ENCODE peak calls at places on chromosomes 3 and 15, in seven cellular contexts. Q is K562, M is A549, T is ovary, J is stomach, Y is pancreas, S is Panc1. X is an unnamed sample.

GRCh38 chr3:128201158-128201755 is 48.0 kb downstream of the EEFSEC start:
- DNase-seq in Q (no peak), M (no peak), T (no peak), J (no peak), Y (no peak), S (no peak), X (no peak)

GRCh38 chr3:13112521-13113345 is 39.5 kb upstream of the IQSEC1 start:
- DNase-seq in Q (no peak), M (no peak), T (no peak), J (no peak), Y (no peak), S (no peak), X (no peak)

GRCh38 chr15:56261854-56262509 is 18.3 kb upstream of the RFX7 start:
- DNase-seq in Q (no peak), M (peak; percentile 59), T (no peak), J (peak; percentile 51), Y (no peak), S (no peak), X (peak; percentile 63)

GRCh38 chr3:111570404-111571030 is 24.6 kb downstream of the ZBED2 start:
- DNase-seq in Q (no peak), M (no peak), T (no peak), J (no peak), Y (no peak), S (no peak), X (no peak)

GRCh38 chr3:192907784-192908183 is 9.9 kb downstream of the MB21D2 start:
- DNase-seq in Q (no peak), M (no peak), T (no peak), J (no peak), Y (no peak), S (no peak), X (no peak)

GRCh38 chr3:15525790-15526189 is 4.3 kb upstream of the COLQ start:
- DNase-seq in Q (no peak), M (no peak), T (no peak), J (no peak), Y (no peak), S (no peak), X (no peak)

GRCh38 chr3:197942956-197943556 is 6.9 kb upstream of the RPL35A start:
- DNase-seq in Q (peak; percentile 45), M (peak; percentile 47), T (no peak), J (no peak), Y (no peak), S (no peak), X (no peak)

GRCh38 chr3:31300802-31301443 is 231.8 kb upstream of the STT3B start:
- DNase-seq in Q (no peak), M (no peak), T (no peak), J (no peak), Y (no peak), S (no peak), X (no peak)

GRCh38 chr3:53134631-53135232 is 4.5 kb upstream of the RFT1 start:
- DNase-seq in Q (peak; percentile 41), M (peak; percentile 74), T (peak; percentile 34), J (peak; percentile 94), Y (peak; percentile 90), S (no peak), X (peak; percentile 91)

GRCh38 chr3:187165144-187165543 is 25.8 kb upstream of the RPL39L start:
- DNase-seq in Q (peak; percentile 53), M (peak; percentile 53), T (peak; percentile 19), J (no peak), Y (no peak), S (peak; percentile 25), X (no peak)

GRCh38 chr3:127383656-127384179 is 95.9 kb upstream of the PRR20G start:
- DNase-seq in Q (no peak), M (no peak), T (no peak), J (peak; percentile 14), Y (no peak), S (no peak), X (no peak)

GRCh38 chr3:82133070-82133606 is 371.7 kb upstream of the GBE1 start:
- DNase-seq in Q (peak; percentile 34), M (peak; percentile 65), T (peak; percentile 62), J (peak; percentile 67), Y (peak; percentile 32), S (peak; percentile 20), X (peak; percentile 38)

GRCh38 chr3:115254492-115255196 is 107.6 kb upstream of the ZBTB20 start:
- DNase-seq in Q (no peak), M (no peak), T (no peak), J (no peak), Y (no peak), S (no peak), X (peak; percentile 35)

GRCh38 chr3:123597561-123597960 is 12.7 kb upstream of the HACD2 start:
- DNase-seq in Q (no peak), M (no peak), T (no peak), J (no peak), Y (no peak), S (no peak), X (no peak)

GRCh38 chr3:28215407-28215806 is 26.0 kb upstream of the CMC1 start:
- DNase-seq in Q (no peak), M (no peak), T (no peak), J (no peak), Y (no peak), S (no peak), X (no peak)

GRCh38 chr3:102454101-102454625 is 19.3 kb downstream of the ZPLD1 start:
- DNase-seq in Q (no peak), M (no peak), T (no peak), J (no peak), Y (no peak), S (no peak), X (no peak)

GRCh38 chr3:165607221-165607620 is 230.0 kb downstream of the BCHE start:
- DNase-seq in Q (no peak), M (no peak), T (no peak), J (no peak), Y (no peak), S (no peak), X (no peak)

GRCh38 chr3:124034809-124035152 is 42.9 kb upstream of the ROPN1 start:
- DNase-seq in Q (no peak), M (no peak), T (no peak), J (no peak), Y (no peak), S (no peak), X (no peak)

GRCh38 chr3:194365978-194366490 is 3.5 kb downstream of the LRRC15 start:
- DNase-seq in Q (no peak), M (no peak), T (no peak), J (no peak), Y (no peak), S (no peak), X (no peak)

GRCh38 chr15:57223887-57224286 is 152.4 kb upstream of the CGNL1 start:
- DNase-seq in Q (no peak), M (no peak), T (no peak), J (no peak), Y (no peak), S (no peak), X (no peak)

GRCh38 chr3:196055683-196056270 is 26.1 kb downstream of the TFRC start:
- DNase-seq in Q (no peak), M (peak; percentile 8), T (peak; percentile 48), J (no peak), Y (no peak), S (no peak), X (no peak)

GRCh38 chr3:169848741-169849140 is 21.0 kb downstream of the LRRC31 start:
- DNase-seq in Q (no peak), M (no peak), T (no peak), J (no peak), Y (no peak), S (no peak), X (no peak)

GRCh38 chr3:125651246-125651645 is 55.9 kb upstream of the OSBPL11 start:
- DNase-seq in Q (no peak), M (peak; percentile 26), T (no peak), J (no peak), Y (no peak), S (no peak), X (no peak)

DNA sequence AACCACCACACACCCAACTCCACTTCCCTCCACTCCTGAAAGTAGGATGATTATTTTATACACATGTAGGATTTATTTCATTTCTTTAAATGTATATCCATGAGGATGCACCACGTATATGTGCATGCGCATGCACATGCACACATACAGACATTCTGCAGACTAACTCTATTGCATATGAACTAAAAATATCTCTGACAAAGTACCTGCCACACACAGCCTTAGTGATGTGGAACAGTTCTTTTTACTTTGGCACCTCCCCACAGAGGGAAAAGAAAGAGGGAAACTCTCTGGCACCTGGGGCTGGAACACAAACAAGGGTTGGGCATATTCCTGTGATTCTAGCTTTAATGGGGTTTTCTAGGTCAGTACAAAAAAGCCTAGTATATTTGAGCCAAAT is 138.2 kb downstream of the CLASP2 start:
- DNase-seq in Q (no peak), M (no peak), T (no peak), J (no peak), Y (no peak), S (no peak), X (no peak)
- H3K4me1 ChIP-seq in Q (no peaks in the 10 kb centered on the region), M (peaks cover 58% of the 10 kb centered on the region), T (no peaks in the 10 kb centered on the region), J (peaks cover 21% of the 10 kb centered on the region), Y (no peaks in the 10 kb centered on the region), S (peaks cover 15% of the 10 kb centered on the region), X (no peaks in the 10 kb centered on the region)

DNA sequence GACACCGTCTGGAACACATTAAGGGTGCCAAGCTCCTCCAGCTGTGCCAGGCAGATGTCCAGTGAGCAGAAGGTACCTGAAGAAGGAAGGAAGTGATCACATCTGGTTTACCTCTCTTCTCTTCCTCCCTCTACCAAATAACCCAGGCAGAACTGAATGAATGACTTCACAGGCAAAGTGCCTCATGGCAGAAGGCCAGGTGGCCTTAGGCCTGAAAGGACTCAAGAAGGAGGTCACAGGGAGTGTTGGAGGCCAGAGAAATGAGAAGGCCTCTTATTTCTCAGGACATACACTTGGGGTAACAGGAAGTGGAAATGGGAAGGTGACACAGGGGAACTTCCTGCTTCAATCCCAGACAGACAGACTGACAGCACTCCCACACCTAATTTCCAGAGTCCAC is 17.4 kb upstream of the SIN3A start:
- DNase-seq in Q (no peak), M (no peak), T (no peak), J (no peak), Y (no peak), S (no peak), X (no peak)
- TF ChIP-seq CTCF in Q (no peak), M (no peak), T (no peak), J (no peak), Y (no peak), S (no peak), X (no peak)

DNA sequence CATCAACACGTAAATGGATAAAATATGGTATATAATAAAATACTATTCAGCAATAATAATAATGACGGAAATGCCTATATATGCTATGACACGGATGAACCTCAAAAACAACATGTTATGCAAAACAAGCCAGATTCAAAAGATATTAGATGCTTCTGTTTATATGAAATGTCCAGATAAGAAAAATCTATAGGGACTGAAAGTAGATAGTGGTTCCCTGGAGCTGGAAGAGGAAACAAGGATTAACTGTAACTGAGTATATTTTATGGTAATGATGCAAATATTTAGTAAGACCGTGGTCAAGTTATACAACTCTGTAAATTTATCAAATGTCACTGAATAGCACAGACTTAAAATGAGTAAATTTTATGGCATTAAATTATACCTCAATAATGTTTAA is 25.8 kb upstream of the WDR49 start:
- DNase-seq in Q (no peak), M (no peak), T (no peak), J (no peak), Y (no peak), S (no peak), X (no peak)
- H3K4me3 ChIP-seq in Q (no peak overlapping the region), M (no peak overlapping the region), T (no peak overlapping the region), J (no peak overlapping the region), Y (no peak overlapping the region), S (no peak overlapping the region), X (no peak overlapping the region)

DNA sequence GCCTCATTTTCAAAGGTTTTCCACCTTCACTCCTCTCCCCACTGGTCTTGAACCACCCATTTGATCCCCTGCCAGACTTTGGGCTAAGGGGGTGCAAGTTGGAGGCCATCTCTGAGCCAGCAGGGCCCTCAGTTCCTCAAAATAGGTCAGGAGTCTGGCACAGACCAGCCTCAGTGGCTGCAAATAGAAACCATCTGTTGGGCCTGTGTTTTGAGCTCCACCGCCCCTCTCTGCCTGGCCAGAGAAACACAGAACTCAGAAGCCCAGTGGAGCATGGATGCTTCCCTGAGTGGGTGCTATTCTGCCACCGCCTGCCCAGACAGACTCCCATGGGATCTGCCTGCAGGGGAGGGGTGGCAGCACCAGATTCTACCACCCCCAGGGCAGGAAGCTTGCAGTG is 56.3 kb downstream of the CORO2B start:
- DNase-seq in Q (no peak), M (no peak), T (peak; percentile 56), J (no peak), Y (no peak), S (no peak), X (no peak)
- H3K4me1 ChIP-seq in Q (no peaks in the 10 kb centered on the region), M (no peaks in the 10 kb centered on the region), T (peaks cover 56% of the 10 kb centered on the region), J (peaks cover 16% of the 10 kb centered on the region), Y (no peaks in the 10 kb centered on the region), S (no peaks in the 10 kb centered on the region), X (no peaks in the 10 kb centered on the region)